ENCODE peak calls at places on chromosomes 16 and 17, in eight cellular contexts. J, W, A, K, V, P, F and C are unnamed samples. For H3K4me1, the result is how much of the 10 kb centered on the place peaks cover.

GRCh38 chr16:50671644-50672260 is 9.4 kb downstream of the SNX20 start:
- DNase-seq in V (no peak), K (no peak), F (no peak), J (peak), P (no peak), W (peak), A (peak), C (no peak)

GRCh38 chr16:56848955-56849689 is 15.9 kb upstream of the SLC12A3 start:
- DNase-seq in F (peak), A (no peak), K (no peak), V (no peak), W (no peak), P (no peak), J (peak), C (peak)

GRCh38 chr16:61530697-61531096 is 505.5 kb downstream of the CDH8 start:
- DNase-seq in P (no peak), A (no peak), K (no peak), W (no peak), J (no peak), V (no peak), F (no peak), C (no peak)

GRCh38 chr16:1474047-1474446 is 781 bp downstream of the CLCN7 start:
- DNase-seq in F (no peak), W (no peak), P (no peak), A (no peak), K (no peak), J (no peak), V (no peak), C (no peak)

GRCh38 chr17:77821114-77821513 is 137.4 kb upstream of the TNRC6C start:
- DNase-seq in P (no peak), A (no peak), K (no peak), V (no peak), F (no peak), W (peak), J (peak), C (no peak)

GRCh38 chr16:61419771-61420170 is 616.5 kb downstream of the CDH8 start:
- DNase-seq in P (no peak), K (no peak), V (no peak), F (no peak), W (no peak), J (no peak), A (no peak), C (no peak)

GRCh38 chr16:21645261-21645721 is 7.1 kb downstream of the IGSF6 start:
- DNase-seq in W (no peak), V (peak), K (no peak), J (no peak), A (no peak), F (no peak), P (no peak), C (no peak)

GRCh38 chr17:80034977-80035686 is 540 bp downstream of the TBC1D16 start:
- DNase-seq in J (peak), K (no peak), F (peak), V (no peak), A (no peak), P (no peak), W (no peak), C (no peak)

GRCh38 chr16:4116328-4117249 is at the start of gene ADCY9:
- DNase-seq in V (no peak), W (peak), A (peak), K (no peak), F (peak), J (peak), P (peak), C (no peak)

GRCh38 chr16:14334366-14335105 is 263.4 kb downstream of the MRTFB start:
- DNase-seq in K (no peak), V (no peak), F (no peak), W (no peak), J (no peak), A (no peak), P (no peak), C (no peak)

GRCh38 chr17:44794699-44795413 is 35.2 kb downstream of the GJC1 start:
- DNase-seq in K (no peak), W (no peak), A (no peak), F (peak), P (no peak), J (peak), V (no peak), C (no peak)

GRCh38 chr16:50657251-50657650 is 23.9 kb downstream of the SNX20 start:
- DNase-seq in V (no peak), F (no peak), W (no peak), P (no peak), A (no peak), J (no peak), K (no peak), C (no peak)

GRCh38 chr16:31458073-31458834 is 1.0 kb upstream of the ARMC5 start:
- DNase-seq in P (no peak), V (no peak), F (peak), W (peak), K (no peak), J (peak), A (peak), C (no peak)

GRCh38 chr17:289409-289808 is 63.2 kb downstream of the RPH3AL start:
- DNase-seq in V (no peak), F (peak), W (no peak), J (no peak), A (no peak), K (no peak), P (no peak), C (peak)

GRCh38 chr16:11852092-11852809 is 909 bp upstream of the RSL1D1 start:
- DNase-seq in F (no peak), P (no peak), V (no peak), A (peak), W (peak), K (no peak), J (peak), C (no peak)

GRCh38 chr17:62134397-62134796 is 69.3 kb upstream of the MED13 start:
- DNase-seq in J (no peak), F (no peak), K (no peak), P (no peak), A (no peak), V (no peak), W (no peak), C (no peak)

GRCh38 chr16:85444879-85445778 is 168.0 kb upstream of the GSE1 start:
- DNase-seq in F (no peak), K (no peak), J (no peak), V (no peak), A (no peak), W (peak), P (no peak), C (no peak)

GRCh38 chr16:17470871-17471744 is at the start of gene XYLT1:
- DNase-seq in A (peak), J (peak), K (no peak), W (peak), F (peak), P (peak), V (peak), C (peak)

DNA sequence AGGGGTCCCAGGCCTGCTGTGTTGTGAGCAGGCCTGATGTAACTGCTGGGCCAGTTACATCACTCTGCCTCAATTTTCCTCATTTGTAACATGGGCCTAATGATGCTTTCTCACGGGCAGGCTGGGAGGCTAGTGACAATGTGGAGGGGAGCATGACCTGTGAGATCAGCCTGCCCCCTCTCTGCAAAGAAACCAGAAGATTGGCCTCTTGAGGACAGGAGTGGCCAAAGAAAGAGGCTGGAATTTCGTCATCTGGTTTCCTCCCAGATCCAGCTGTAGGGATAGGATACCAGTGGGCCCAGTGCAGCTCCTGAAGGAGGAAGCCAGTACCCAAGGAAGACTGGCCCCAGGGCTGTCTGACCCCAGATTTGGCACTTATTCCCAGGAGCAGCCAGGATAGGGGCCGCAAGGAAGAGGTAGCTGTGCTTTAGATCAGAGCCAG is 615 bp upstream of the SREBF1 start:
- DNase-seq in P (peak), A (peak), K (no peak), V (peak), F (peak), J (no peak), W (no peak), C (peak)
- H3K4me1 ChIP-seq in P (half or more), A (half or more), K (half or more), V (under half), F (under half), J (half or more), W (under half), C (under half)

DNA sequence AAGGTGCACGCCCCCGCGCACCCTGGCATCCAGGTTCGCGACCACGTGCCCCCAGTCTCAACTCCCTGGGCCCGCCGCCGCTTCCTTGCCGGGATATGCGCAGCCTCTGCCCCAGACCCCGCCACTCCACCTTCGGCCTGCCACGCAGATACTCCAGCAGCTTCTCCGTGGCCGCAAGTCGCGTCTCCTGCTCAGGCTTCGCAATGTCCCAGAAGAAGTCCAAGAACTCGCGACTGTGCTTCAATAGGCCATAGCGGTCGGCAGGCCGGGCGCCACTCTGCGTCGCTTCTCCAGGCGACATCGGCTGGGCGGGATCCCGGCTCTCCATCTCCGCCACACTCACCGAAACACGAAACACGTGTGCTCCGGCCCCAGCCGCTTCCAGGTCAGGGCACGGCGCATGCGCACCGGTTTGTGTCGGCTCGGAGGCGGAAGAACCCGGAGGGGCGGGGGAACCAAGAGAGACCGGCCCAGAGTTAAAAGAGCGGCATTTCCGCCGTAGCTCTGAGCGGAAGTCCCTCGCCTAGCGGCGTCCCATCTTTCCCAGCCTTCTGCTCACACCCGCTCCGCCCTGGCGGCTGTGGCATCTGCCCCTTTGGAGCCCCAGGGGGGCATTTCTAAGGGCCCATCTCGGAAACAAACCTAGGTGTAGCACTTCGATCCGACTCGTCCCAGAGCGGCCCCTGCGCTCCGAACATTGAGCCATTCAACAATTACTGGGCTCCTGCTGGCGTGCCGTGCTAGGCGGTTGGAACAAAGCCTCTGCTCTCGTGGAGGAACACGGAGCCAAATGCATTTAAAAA is at the start of gene MYBBP1A:
- DNase-seq in W (peak), J (peak), K (peak), A (peak), P (peak), F (peak), V (peak), C (peak)
- TF ChIP-seq CTCF in W (peak), J (peak), K (peak), A (no peak), P (peak), F (no peak), V (peak), C (peak)

DNA sequence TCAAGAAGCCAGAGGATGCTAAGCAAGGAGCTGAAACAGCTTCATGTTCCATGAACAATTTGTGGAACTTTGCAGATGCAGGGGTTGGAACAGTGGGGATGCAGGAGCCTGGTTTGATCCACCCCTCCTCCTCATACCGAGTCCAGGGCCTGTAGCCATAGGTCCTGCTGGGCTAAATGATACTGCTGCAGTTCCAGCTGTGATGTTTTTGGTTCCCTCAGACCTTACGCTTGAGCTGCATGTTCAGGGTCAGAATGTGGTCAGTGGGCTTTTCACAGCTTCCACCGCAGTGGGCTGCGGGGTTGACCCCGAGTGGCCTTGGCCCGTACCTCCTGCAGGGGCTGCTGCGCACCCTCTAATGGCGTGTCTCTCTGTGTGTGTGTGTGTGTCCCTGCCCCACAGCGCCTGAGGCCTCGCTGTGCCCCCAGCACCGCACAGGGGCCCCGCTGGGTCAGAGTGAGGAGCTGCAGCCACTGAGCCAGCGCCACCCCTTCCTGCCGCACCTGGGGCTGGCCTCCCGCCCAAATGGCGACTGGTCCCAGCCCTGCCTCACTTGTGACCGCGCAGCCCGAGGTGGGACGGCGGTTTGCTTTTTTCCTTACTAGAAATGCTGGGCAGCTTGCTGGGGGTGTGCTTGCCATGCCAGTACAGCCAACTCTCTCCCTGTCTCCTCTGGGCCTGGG is 48.2 kb downstream of the EPN2 start:
- DNase-seq in P (no peak), V (no peak), A (no peak), W (no peak), K (no peak), F (no peak), J (no peak), C (no peak)
- H3K4me3 ChIP-seq in P (no peak), V (no peak), A (no peak), W (no peak), K (no peak), F (no peak), J (no peak), C (no peak)

GRCh38 chr17:73343168-73343634 is 31.4 kb upstream of the CDC42EP4 start:
- DNase-seq in A (peak), P (peak), W (peak), J (peak), K (no peak), V (peak), F (peak), C (no peak)
- H3K4me1 ChIP-seq in A (under half), P (half or more), W (under half), J (under half), K (half or more), V (under half), F (under half), C (under half)

GRCh38 chr17:43479948-43480347 is 3.8 kb upstream of the DHX8 start:
- DNase-seq in K (no peak), W (no peak), P (no peak), A (no peak), J (no peak), V (no peak), F (no peak), C (no peak)

GRCh38 chr17:43477832-43478634 is 5.7 kb upstream of the DHX8 start:
- DNase-seq in F (no peak), K (no peak), V (no peak), P (no peak), J (no peak), W (no peak), A (no peak), C (no peak)

GRCh38 chr17:43482103-43483012 is 1.4 kb upstream of the DHX8 start:
- DNase-seq in F (peak), K (no peak), J (no peak), A (no peak), V (no peak), P (no peak), W (no peak), C (no peak)

GRCh38 chr17:43483674-43484551 is at the start of gene DHX8:
- DNase-seq in J (peak), W (peak), V (peak), P (peak), K (peak), A (peak), F (peak), C (peak)
- TF ChIP-seq CTCF in J (peak), W (peak), V (peak), P (peak), K (peak), A (peak), F (peak), C (peak)

DNA sequence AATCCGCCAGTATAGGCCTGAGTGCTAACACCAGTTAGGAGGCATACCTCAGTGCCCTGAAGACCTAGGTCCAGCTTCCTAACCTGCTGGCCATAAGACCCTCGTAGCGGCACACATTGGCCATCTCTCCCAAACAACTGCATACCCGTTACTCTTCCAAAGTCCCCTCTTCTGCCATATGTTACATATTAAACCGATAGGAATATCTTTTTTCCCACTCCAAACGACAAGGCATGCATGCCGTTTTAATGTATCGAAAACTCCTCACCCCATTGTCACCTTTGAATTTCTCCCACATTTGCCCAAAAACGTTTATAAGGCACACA is 721 bp upstream of the AXIN2 start:
- DNase-seq in J (no peak), P (no peak), F (no peak), V (no peak), K (no peak), A (no peak), W (no peak), C (no peak)
- H3K4me3 ChIP-seq in J (peak), P (peak), F (peak), V (no peak), K (no peak), A (no peak), W (peak), C (peak)